ENCODE peak calls at places on chromosome 4, in five cellular contexts. G is heart left ventricle, Q is endothelial cell of umbilical vein, O is NB4, C is transverse colon. W is an unnamed sample.

GRCh38 chr4:98381306-98381705 is 120.1 kb downstream of the RAP1GDS1 start:
- DNase-seq in C (no peak), Q (no peak), O (no peak), G (no peak), W (no peak)

GRCh38 chr4:112516076-112516385 is at the start of gene NEUROG2:
- DNase-seq in G (no peak), O (no peak), Q (no peak), C (no peak), W (no peak)

GRCh38 chr4:155667538-155668511 is 1.2 kb downstream of the GUCY1A1 start:
- DNase-seq in O (no peak), C (peak), Q (peak), G (peak), W (peak)

GRCh38 chr4:23815351-23815750 is 74.5 kb downstream of the PPARGC1A start:
- DNase-seq in G (no peak), O (peak), Q (no peak), C (no peak), W (no peak)

GRCh38 chr4:169361741-169362140 is 91.0 kb upstream of the SH3RF1 start:
- DNase-seq in G (no peak), O (no peak), Q (peak), C (no peak), W (no peak)

GRCh38 chr4:71446479-71447081 is 107.8 kb downstream of the SLC4A4 start:
- DNase-seq in Q (no peak), C (no peak), G (peak), O (no peak), W (no peak)

GRCh38 chr4:11821774-11822430 is 393.2 kb upstream of the HS3ST1 start:
- DNase-seq in O (no peak), G (no peak), C (no peak), Q (no peak), W (no peak)

GRCh38 chr4:153988446-153988845 is 199.6 kb upstream of the SFRP2 start:
- DNase-seq in O (no peak), Q (no peak), C (no peak), G (no peak), W (no peak)

GRCh38 chr4:95546236-95546635 is 2.5 kb downstream of the UNC5C start:
- DNase-seq in C (no peak), Q (no peak), O (no peak), G (no peak), W (no peak)

GRCh38 chr4:94403735-94404134 is 48.0 kb upstream of the PDLIM5 start:
- DNase-seq in O (no peak), Q (no peak), G (no peak), C (no peak), W (no peak)

GRCh38 chr4:83618431-83618830 is 82.5 kb downstream of the GPAT3 start:
- DNase-seq in O (peak), Q (peak), C (peak), G (peak), W (peak)

GRCh38 chr4:6419452-6420028 is 52.9 kb downstream of the PPP2R2C start:
- DNase-seq in G (no peak), Q (no peak), C (no peak), O (no peak), W (no peak)

GRCh38 chr4:118587116-118587869 is 97.9 kb upstream of the METTL14 start:
- DNase-seq in C (no peak), O (peak), Q (no peak), G (no peak), W (no peak)

GRCh38 chr4:117574085-117574484 is 460.2 kb upstream of the NDST3 start:
- DNase-seq in Q (no peak), O (no peak), C (no peak), G (no peak), W (no peak)

GRCh38 chr4:5742388-5742787 is 31.4 kb downstream of the EVC start:
- DNase-seq in O (no peak), G (no peak), C (no peak), Q (no peak), W (no peak)

GRCh38 chr4:26076000-26076587 is 162.1 kb downstream of the SMIM20 start:
- DNase-seq in G (no peak), C (no peak), Q (no peak), O (peak), W (no peak)

GRCh38 chr4:175776217-175776616 is 35.8 kb downstream of the GPM6A start:
- DNase-seq in C (no peak), G (no peak), O (no peak), Q (no peak), W (no peak)

GRCh38 chr4:148442830-148443549 is 776 bp upstream of the NR3C2 start:
- DNase-seq in G (peak), C (peak), O (no peak), Q (peak), W (no peak)

GRCh38 chr4:112290341-112290740 is 4.6 kb upstream of the TIFA start:
- DNase-seq in O (no peak), C (no peak), G (no peak), Q (no peak), W (no peak)

GRCh38 chr4:179586460-179586859 is 2144.2 kb upstream of the AGA start:
- DNase-seq in Q (no peak), C (no peak), O (no peak), G (no peak), W (no peak)

GRCh38 chr4:156829194-156829593 is 142.4 kb downstream of the PDGFC start:
- DNase-seq in G (no peak), Q (peak), O (no peak), C (no peak), W (no peak)

GRCh38 chr4:66555301-66555700 is 885.0 kb upstream of the EPHA5 start:
- DNase-seq in G (no peak), Q (no peak), C (no peak), O (no peak), W (no peak)

GRCh38 chr4:2393353-2394270 is 24.8 kb downstream of the ZFYVE28 start:
- DNase-seq in O (no peak), Q (no peak), C (peak), G (no peak), W (peak)

GRCh38 chr4:129446074-129446473 is 350.1 kb downstream of the C4orf33 start:
- DNase-seq in O (no peak), G (no peak), Q (no peak), C (no peak), W (no peak)

GRCh38 chr4:179415016-179415841 is 1973.0 kb upstream of the AGA start:
- DNase-seq in O (no peak), C (no peak), Q (no peak), G (no peak), W (no peak)

GRCh38 chr4:169256101-169256612 is 14.6 kb downstream of the SH3RF1 start:
- DNase-seq in C (no peak), O (no peak), G (no peak), Q (no peak), W (no peak)

GRCh38 chr4:16513876-16514275 is 287.6 kb upstream of the TAPT1 start:
- DNase-seq in G (no peak), C (no peak), Q (peak), O (no peak), W (no peak)

GRCh38 chr4:83369825-83370639 is 35.4 kb upstream of the HPSE start:
- DNase-seq in Q (no peak), G (no peak), C (no peak), O (peak), W (no peak)

GRCh38 chr4:100362363-100362762 is 155.5 kb downstream of the EMCN start:
- DNase-seq in O (peak), C (no peak), G (no peak), Q (peak), W (no peak)

GRCh38 chr4:73411731-73412414 is 7.8 kb downstream of the ALB start:
- DNase-seq in Q (no peak), G (no peak), C (no peak), O (no peak), W (no peak)

GRCh38 chr4:48683784-48684666 is 96.1 kb downstream of the FRYL start:
- DNase-seq in C (no peak), O (peak), Q (peak), G (no peak), W (no peak)

GRCh38 chr4:25397305-25397704 is 20.2 kb downstream of the ANAPC4 start:
- DNase-seq in C (no peak), Q (no peak), O (no peak), G (no peak), W (no peak)

GRCh38 chr4:78864405-78865024 is 74.7 kb downstream of the PAQR3 start:
- DNase-seq in O (peak), G (no peak), Q (peak), C (no peak), W (peak)

GRCh38 chr4:126799471-126799870 is 833.3 kb upstream of the INTU start:
- DNase-seq in C (no peak), Q (no peak), G (no peak), O (no peak), W (no peak)

GRCh38 chr4:17578482-17578891 is 1.5 kb downstream of the LAP3 start:
- DNase-seq in C (no peak), G (no peak), Q (peak), O (peak), W (no peak)

GRCh38 chr4:133157460-133158160 is 8.5 kb downstream of the PCDH10 start:
- DNase-seq in C (no peak), G (no peak), O (no peak), Q (peak), W (no peak)

GRCh38 chr4:144645102-144645469 is 870 bp upstream of the HHIP start:
- DNase-seq in G (no peak), Q (no peak), C (no peak), O (no peak), W (no peak)
- TF ChIP-seq CTCF in G (no peak), Q (no peak), C (no peak), O (no peak), W (no peak)

GRCh38 chr4:54225671-54226398 is 3.3 kb upstream of the PDGFRA start:
- DNase-seq in O (no peak), C (no peak), G (no peak), Q (no peak), W (no peak)
- H3K4me3 ChIP-seq in O (no peak), C (no peak), G (peak), Q (peak), W (peak)

DNA sequence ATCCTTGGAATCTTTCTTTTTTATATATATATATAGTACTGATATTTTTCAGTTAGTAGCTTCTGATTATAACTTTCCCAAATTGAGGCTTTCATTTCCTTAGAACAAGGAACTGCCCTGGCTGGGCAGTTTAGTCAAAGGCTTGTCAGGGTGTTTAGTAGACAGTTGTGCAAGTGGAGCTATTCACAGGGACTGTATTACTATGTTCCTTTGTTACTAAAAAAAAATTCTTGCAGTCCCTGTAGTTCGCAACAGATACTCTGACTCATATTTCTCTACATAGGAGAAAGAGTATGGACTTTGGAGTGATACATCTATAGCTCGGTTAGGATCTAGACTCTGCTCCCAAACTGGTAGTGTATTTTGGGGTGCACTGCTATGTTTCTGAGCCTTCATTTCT is 20.8 kb downstream of the USO1 start:
- DNase-seq in O (peak), C (no peak), Q (peak), G (no peak), W (no peak)
- TF ChIP-seq POLR2A in O (no peak), C (no peak), Q (no peak), G (no peak), W (no peak)

GRCh38 chr4:140640150-140640748 is 71.5 kb upstream of the UCP1 start:
- DNase-seq in G (no peak), O (no peak), C (no peak), Q (no peak), W (no peak)
- TF ChIP-seq CTCF in G (no peak), O (no peak), C (no peak), Q (no peak), W (no peak)

GRCh38 chr4:87006531-87007344 is 71.9 kb downstream of the AFF1 start:
- DNase-seq in O (peak), C (peak), Q (peak), G (peak), W (peak)

GRCh38 chr4:87007345-87008181 is 72.8 kb downstream of the AFF1 start:
- DNase-seq in Q (peak), G (peak), O (peak), C (peak), W (peak)

GRCh38 chr4:87010192-87010591 is 75.4 kb downstream of the AFF1 start:
- DNase-seq in G (no peak), C (no peak), O (no peak), Q (peak), W (no peak)

GRCh38 chr4:87011340-87012034 is 76.7 kb downstream of the AFF1 start:
- DNase-seq in G (no peak), O (peak), C (no peak), Q (peak), W (no peak)

DNA sequence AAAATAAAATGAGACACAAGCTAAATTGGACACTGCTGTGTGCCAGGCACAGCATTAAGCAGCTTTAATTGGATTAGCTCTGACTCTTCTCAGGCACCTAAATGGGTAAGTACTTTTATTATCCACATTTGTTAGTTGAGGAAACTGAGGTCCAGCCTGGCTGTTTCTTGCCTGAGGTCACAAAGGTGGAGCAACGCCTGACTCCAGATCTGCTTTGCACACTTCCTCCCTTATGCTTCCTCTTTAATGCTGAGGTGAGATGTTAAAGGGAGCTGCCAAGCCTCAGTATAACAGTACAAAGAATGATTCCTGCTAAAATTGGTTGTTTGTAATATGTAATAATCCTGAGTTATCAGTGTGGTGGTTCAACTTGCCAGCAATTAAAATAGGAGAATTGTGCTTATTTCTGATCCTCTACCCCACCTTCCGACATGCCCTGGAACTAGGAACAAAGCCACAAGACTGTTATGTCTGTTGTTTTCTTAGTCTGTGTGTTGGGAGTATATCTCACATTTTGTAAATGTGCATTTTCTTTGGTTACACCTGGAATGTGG is 74.4 kb downstream of the AFF1 start:
- DNase-seq in C (peak), Q (peak), G (no peak), O (peak), W (no peak)
- H3K4me3 ChIP-seq in C (no peak), Q (peak), G (peak), O (peak), W (no peak)

DNA sequence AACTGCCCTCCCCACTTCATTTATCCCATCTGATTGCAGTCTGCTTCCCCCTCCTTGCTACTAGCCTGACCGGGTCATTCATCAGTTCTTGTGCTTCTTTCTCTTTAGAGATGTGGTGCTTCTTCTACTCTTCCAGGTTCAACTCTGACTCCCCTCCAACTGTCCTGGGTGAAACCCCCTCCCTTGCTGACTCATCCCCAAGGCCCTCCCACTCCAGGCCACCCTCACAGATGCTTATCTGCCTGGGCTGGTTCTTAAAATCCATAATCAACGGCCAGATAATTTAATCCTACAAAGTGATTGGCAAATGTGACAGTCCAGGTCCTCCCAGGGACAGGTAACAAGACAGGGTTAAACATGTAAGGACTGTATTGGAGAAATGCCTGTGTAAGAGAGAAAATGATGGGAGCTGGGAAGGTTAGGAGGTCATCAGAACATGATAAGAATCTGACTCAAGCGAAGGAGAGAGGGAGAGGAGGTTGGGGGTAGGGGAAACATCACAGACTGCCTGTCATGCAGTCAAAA is 182.8 kb upstream of the C1QTNF7 start:
- DNase-seq in Q (no peak), C (no peak), G (no peak), O (peak), W (no peak)
- TF ChIP-seq POLR2A in Q (no peak), C (no peak), G (no peak), O (no peak), W (no peak)

DNA sequence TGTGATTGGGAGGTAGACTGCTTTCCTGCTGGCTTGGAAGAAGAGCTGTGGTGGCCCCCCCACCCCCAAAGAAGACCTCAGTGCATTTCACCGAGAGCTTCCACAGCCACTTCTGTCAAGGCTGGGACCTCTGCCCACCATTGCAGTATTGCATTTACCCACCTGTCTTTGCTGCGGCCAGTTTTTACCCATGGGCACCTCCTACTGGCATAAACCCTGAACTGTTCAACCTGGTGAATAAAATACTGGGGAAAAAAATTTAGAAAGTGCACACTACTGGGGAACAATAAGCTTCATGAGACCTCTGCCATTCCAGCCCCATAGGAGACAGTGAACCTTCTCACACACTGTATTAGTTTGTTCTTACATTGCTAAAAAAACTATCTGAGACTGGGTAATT is 40.3 kb downstream of the ARFIP1 start:
- DNase-seq in Q (no peak), O (no peak), G (no peak), C (no peak), W (no peak)
- TF ChIP-seq CTCF in Q (no peak), O (no peak), G (no peak), C (no peak), W (no peak)